ENCODE peak calls at places on chromosomes 11 and 22, in nine cellular contexts. One of them, this sample, is unnamed.

GRCh38 chr22:43707650-43708049 is 104.5 kb downstream of the EFCAB6 start:
- DNase-seq in endodermal cell: no peak
- DNase-seq in CD8-positive, alpha-beta T cell: no peak
- DNase-seq in stimulated activated CD4-positive, alpha-beta T cell treated with anti-CD3 and anti-CD28 coated beads, Interleukin-1b, Interleukin-23, amount 100 ng/mL, for 1 hour: no peak
- DNase-seq in activated CD8-positive, alpha-beta memory T cell treated with anti-CD3 and anti-CD28 coated beads, Interleukin-2, amount 50 U/mL, for 48 hours: no peak
- DNase-seq in stomach: no peak
- DNase-seq in nucleus accumbens: no peak
- DNase-seq in fibroblast of pulmonary artery: peak
- DNase-seq in right cardiac atrium: no peak
- DNase-seq in this sample: no peak

GRCh38 chr11:115324569-115325432 is 179.4 kb downstream of the CADM1 start:
- DNase-seq in endodermal cell: peak
- DNase-seq in CD8-positive, alpha-beta T cell: peak
- DNase-seq in stimulated activated CD4-positive, alpha-beta T cell treated with anti-CD3 and anti-CD28 coated beads, Interleukin-1b, Interleukin-23, amount 100 ng/mL, for 1 hour: no peak
- DNase-seq in activated CD8-positive, alpha-beta memory T cell treated with anti-CD3 and anti-CD28 coated beads, Interleukin-2, amount 50 U/mL, for 48 hours: no peak
- DNase-seq in stomach: peak
- DNase-seq in nucleus accumbens: no peak
- DNase-seq in fibroblast of pulmonary artery: peak
- DNase-seq in right cardiac atrium: no peak
- DNase-seq in this sample: peak

GRCh38 chr22:17847360-17848078 is 73.2 kb upstream of the BID start:
- DNase-seq in endodermal cell: peak
- DNase-seq in CD8-positive, alpha-beta T cell: no peak
- DNase-seq in stimulated activated CD4-positive, alpha-beta T cell treated with anti-CD3 and anti-CD28 coated beads, Interleukin-1b, Interleukin-23, amount 100 ng/mL, for 1 hour: no peak
- DNase-seq in activated CD8-positive, alpha-beta memory T cell treated with anti-CD3 and anti-CD28 coated beads, Interleukin-2, amount 50 U/mL, for 48 hours: no peak
- DNase-seq in stomach: no peak
- DNase-seq in nucleus accumbens: no peak
- DNase-seq in fibroblast of pulmonary artery: no peak
- DNase-seq in right cardiac atrium: no peak
- DNase-seq in this sample: no peak

GRCh38 chr22:17719911-17720310 is 54.4 kb downstream of the BID start:
- DNase-seq in endodermal cell: no peak
- DNase-seq in CD8-positive, alpha-beta T cell: no peak
- DNase-seq in stimulated activated CD4-positive, alpha-beta T cell treated with anti-CD3 and anti-CD28 coated beads, Interleukin-1b, Interleukin-23, amount 100 ng/mL, for 1 hour: no peak
- DNase-seq in activated CD8-positive, alpha-beta memory T cell treated with anti-CD3 and anti-CD28 coated beads, Interleukin-2, amount 50 U/mL, for 48 hours: no peak
- DNase-seq in stomach: no peak
- DNase-seq in nucleus accumbens: no peak
- DNase-seq in fibroblast of pulmonary artery: no peak
- DNase-seq in right cardiac atrium: no peak
- DNase-seq in this sample: no peak

GRCh38 chr11:118533769-118534729 is 3.1 kb downstream of the TMEM25 start:
- DNase-seq in endodermal cell: no peak
- DNase-seq in CD8-positive, alpha-beta T cell: no peak
- DNase-seq in stimulated activated CD4-positive, alpha-beta T cell treated with anti-CD3 and anti-CD28 coated beads, Interleukin-1b, Interleukin-23, amount 100 ng/mL, for 1 hour: no peak
- DNase-seq in activated CD8-positive, alpha-beta memory T cell treated with anti-CD3 and anti-CD28 coated beads, Interleukin-2, amount 50 U/mL, for 48 hours: no peak
- DNase-seq in stomach: no peak
- DNase-seq in nucleus accumbens: no peak
- DNase-seq in fibroblast of pulmonary artery: no peak
- DNase-seq in right cardiac atrium: no peak
- DNase-seq in this sample: no peak

GRCh38 chr22:49417326-49417725 is 410.3 kb downstream of the BRD1 start:
- DNase-seq in endodermal cell: no peak
- DNase-seq in CD8-positive, alpha-beta T cell: no peak
- DNase-seq in stimulated activated CD4-positive, alpha-beta T cell treated with anti-CD3 and anti-CD28 coated beads, Interleukin-1b, Interleukin-23, amount 100 ng/mL, for 1 hour: no peak
- DNase-seq in activated CD8-positive, alpha-beta memory T cell treated with anti-CD3 and anti-CD28 coated beads, Interleukin-2, amount 50 U/mL, for 48 hours: no peak
- DNase-seq in stomach: no peak
- DNase-seq in nucleus accumbens: no peak
- DNase-seq in fibroblast of pulmonary artery: no peak
- DNase-seq in right cardiac atrium: no peak
- DNase-seq in this sample: no peak

GRCh38 chr22:35314161-35314942 is 14.7 kb downstream of the TOM1 start:
- DNase-seq in endodermal cell: peak
- DNase-seq in CD8-positive, alpha-beta T cell: no peak
- DNase-seq in stimulated activated CD4-positive, alpha-beta T cell treated with anti-CD3 and anti-CD28 coated beads, Interleukin-1b, Interleukin-23, amount 100 ng/mL, for 1 hour: no peak
- DNase-seq in activated CD8-positive, alpha-beta memory T cell treated with anti-CD3 and anti-CD28 coated beads, Interleukin-2, amount 50 U/mL, for 48 hours: no peak
- DNase-seq in stomach: no peak
- DNase-seq in nucleus accumbens: no peak
- DNase-seq in fibroblast of pulmonary artery: no peak
- DNase-seq in right cardiac atrium: no peak
- DNase-seq in this sample: no peak

GRCh38 chr22:44325718-44326548 is 13.2 kb upstream of the SHISAL1 start:
- DNase-seq in endodermal cell: no peak
- DNase-seq in CD8-positive, alpha-beta T cell: no peak
- DNase-seq in stimulated activated CD4-positive, alpha-beta T cell treated with anti-CD3 and anti-CD28 coated beads, Interleukin-1b, Interleukin-23, amount 100 ng/mL, for 1 hour: no peak
- DNase-seq in activated CD8-positive, alpha-beta memory T cell treated with anti-CD3 and anti-CD28 coated beads, Interleukin-2, amount 50 U/mL, for 48 hours: no peak
- DNase-seq in stomach: no peak
- DNase-seq in nucleus accumbens: no peak
- DNase-seq in fibroblast of pulmonary artery: peak
- DNase-seq in right cardiac atrium: no peak
- DNase-seq in this sample: no peak

GRCh38 chr11:69832561-69833413 is 13.6 kb upstream of the FGF3 start:
- DNase-seq in endodermal cell: peak
- DNase-seq in CD8-positive, alpha-beta T cell: no peak
- DNase-seq in stimulated activated CD4-positive, alpha-beta T cell treated with anti-CD3 and anti-CD28 coated beads, Interleukin-1b, Interleukin-23, amount 100 ng/mL, for 1 hour: no peak
- DNase-seq in activated CD8-positive, alpha-beta memory T cell treated with anti-CD3 and anti-CD28 coated beads, Interleukin-2, amount 50 U/mL, for 48 hours: peak
- DNase-seq in stomach: no peak
- DNase-seq in nucleus accumbens: no peak
- DNase-seq in fibroblast of pulmonary artery: no peak
- DNase-seq in right cardiac atrium: no peak
- DNase-seq in this sample: no peak

GRCh38 chr11:44003736-44004451 is 43.9 kb upstream of the ACCSL start:
- DNase-seq in endodermal cell: no peak
- DNase-seq in CD8-positive, alpha-beta T cell: no peak
- DNase-seq in stimulated activated CD4-positive, alpha-beta T cell treated with anti-CD3 and anti-CD28 coated beads, Interleukin-1b, Interleukin-23, amount 100 ng/mL, for 1 hour: no peak
- DNase-seq in activated CD8-positive, alpha-beta memory T cell treated with anti-CD3 and anti-CD28 coated beads, Interleukin-2, amount 50 U/mL, for 48 hours: peak
- DNase-seq in stomach: peak
- DNase-seq in nucleus accumbens: no peak
- DNase-seq in fibroblast of pulmonary artery: no peak
- DNase-seq in right cardiac atrium: no peak
- DNase-seq in this sample: no peak

GRCh38 chr11:67632175-67632981 is 2.6 kb upstream of the NUDT8 start:
- DNase-seq in endodermal cell: peak
- DNase-seq in CD8-positive, alpha-beta T cell: no peak
- DNase-seq in stimulated activated CD4-positive, alpha-beta T cell treated with anti-CD3 and anti-CD28 coated beads, Interleukin-1b, Interleukin-23, amount 100 ng/mL, for 1 hour: no peak
- DNase-seq in activated CD8-positive, alpha-beta memory T cell treated with anti-CD3 and anti-CD28 coated beads, Interleukin-2, amount 50 U/mL, for 48 hours: no peak
- DNase-seq in stomach: peak
- DNase-seq in nucleus accumbens: no peak
- DNase-seq in fibroblast of pulmonary artery: no peak
- DNase-seq in right cardiac atrium: peak
- DNase-seq in this sample: no peak

GRCh38 chr11:67279589-67280340 is 9.3 kb upstream of the ANKRD13D start:
- DNase-seq in endodermal cell: no peak
- DNase-seq in CD8-positive, alpha-beta T cell: no peak
- DNase-seq in stimulated activated CD4-positive, alpha-beta T cell treated with anti-CD3 and anti-CD28 coated beads, Interleukin-1b, Interleukin-23, amount 100 ng/mL, for 1 hour: no peak
- DNase-seq in activated CD8-positive, alpha-beta memory T cell treated with anti-CD3 and anti-CD28 coated beads, Interleukin-2, amount 50 U/mL, for 48 hours: no peak
- DNase-seq in stomach: no peak
- DNase-seq in nucleus accumbens: no peak
- DNase-seq in fibroblast of pulmonary artery: no peak
- DNase-seq in right cardiac atrium: peak
- DNase-seq in this sample: no peak

GRCh38 chr22:39715778-39716495 is 145.4 kb downstream of the CACNA1I start:
- DNase-seq in endodermal cell: no peak
- DNase-seq in CD8-positive, alpha-beta T cell: no peak
- DNase-seq in stimulated activated CD4-positive, alpha-beta T cell treated with anti-CD3 and anti-CD28 coated beads, Interleukin-1b, Interleukin-23, amount 100 ng/mL, for 1 hour: no peak
- DNase-seq in activated CD8-positive, alpha-beta memory T cell treated with anti-CD3 and anti-CD28 coated beads, Interleukin-2, amount 50 U/mL, for 48 hours: no peak
- DNase-seq in stomach: no peak
- DNase-seq in nucleus accumbens: no peak
- DNase-seq in fibroblast of pulmonary artery: no peak
- DNase-seq in right cardiac atrium: no peak
- DNase-seq in this sample: no peak

GRCh38 chr22:31947296-31947695 is 3.0 kb downstream of the YWHAH start:
- DNase-seq in endodermal cell: no peak
- DNase-seq in CD8-positive, alpha-beta T cell: peak
- DNase-seq in stimulated activated CD4-positive, alpha-beta T cell treated with anti-CD3 and anti-CD28 coated beads, Interleukin-1b, Interleukin-23, amount 100 ng/mL, for 1 hour: no peak
- DNase-seq in activated CD8-positive, alpha-beta memory T cell treated with anti-CD3 and anti-CD28 coated beads, Interleukin-2, amount 50 U/mL, for 48 hours: no peak
- DNase-seq in stomach: no peak
- DNase-seq in nucleus accumbens: no peak
- DNase-seq in fibroblast of pulmonary artery: peak
- DNase-seq in right cardiac atrium: no peak
- DNase-seq in this sample: no peak

GRCh38 chr11:17479284-17480214 is 2.9 kb upstream of the ABCC8 start:
- DNase-seq in endodermal cell: peak
- DNase-seq in CD8-positive, alpha-beta T cell: no peak
- DNase-seq in stimulated activated CD4-positive, alpha-beta T cell treated with anti-CD3 and anti-CD28 coated beads, Interleukin-1b, Interleukin-23, amount 100 ng/mL, for 1 hour: no peak
- DNase-seq in activated CD8-positive, alpha-beta memory T cell treated with anti-CD3 and anti-CD28 coated beads, Interleukin-2, amount 50 U/mL, for 48 hours: no peak
- DNase-seq in stomach: peak
- DNase-seq in nucleus accumbens: no peak
- DNase-seq in fibroblast of pulmonary artery: peak
- DNase-seq in right cardiac atrium: peak
- DNase-seq in this sample: no peak

GRCh38 chr11:75169101-75169885 is 18.4 kb downstream of the SLCO2B1 start:
- DNase-seq in endodermal cell: no peak
- DNase-seq in CD8-positive, alpha-beta T cell: no peak
- DNase-seq in stimulated activated CD4-positive, alpha-beta T cell treated with anti-CD3 and anti-CD28 coated beads, Interleukin-1b, Interleukin-23, amount 100 ng/mL, for 1 hour: no peak
- DNase-seq in activated CD8-positive, alpha-beta memory T cell treated with anti-CD3 and anti-CD28 coated beads, Interleukin-2, amount 50 U/mL, for 48 hours: no peak
- DNase-seq in stomach: no peak
- DNase-seq in nucleus accumbens: no peak
- DNase-seq in fibroblast of pulmonary artery: no peak
- DNase-seq in right cardiac atrium: no peak
- DNase-seq in this sample: no peak

GRCh38 chr22:28793976-28794584 is 6.3 kb downstream of the XBP1 start:
- DNase-seq in endodermal cell: no peak
- DNase-seq in CD8-positive, alpha-beta T cell: no peak
- DNase-seq in stimulated activated CD4-positive, alpha-beta T cell treated with anti-CD3 and anti-CD28 coated beads, Interleukin-1b, Interleukin-23, amount 100 ng/mL, for 1 hour: no peak
- DNase-seq in activated CD8-positive, alpha-beta memory T cell treated with anti-CD3 and anti-CD28 coated beads, Interleukin-2, amount 50 U/mL, for 48 hours: no peak
- DNase-seq in stomach: no peak
- DNase-seq in nucleus accumbens: no peak
- DNase-seq in fibroblast of pulmonary artery: no peak
- DNase-seq in right cardiac atrium: no peak
- DNase-seq in this sample: no peak

GRCh38 chr11:35943294-35943693 is 568 bp upstream of the LDLRAD3 start:
- DNase-seq in endodermal cell: no peak
- DNase-seq in CD8-positive, alpha-beta T cell: no peak
- DNase-seq in stimulated activated CD4-positive, alpha-beta T cell treated with anti-CD3 and anti-CD28 coated beads, Interleukin-1b, Interleukin-23, amount 100 ng/mL, for 1 hour: no peak
- DNase-seq in activated CD8-positive, alpha-beta memory T cell treated with anti-CD3 and anti-CD28 coated beads, Interleukin-2, amount 50 U/mL, for 48 hours: no peak
- DNase-seq in stomach: no peak
- DNase-seq in nucleus accumbens: no peak
- DNase-seq in fibroblast of pulmonary artery: no peak
- DNase-seq in right cardiac atrium: no peak
- DNase-seq in this sample: no peak

GRCh38 chr11:35390737-35391682 is 28.3 kb downstream of the SLC1A2 start:
- DNase-seq in endodermal cell: no peak
- DNase-seq in CD8-positive, alpha-beta T cell: no peak
- DNase-seq in stimulated activated CD4-positive, alpha-beta T cell treated with anti-CD3 and anti-CD28 coated beads, Interleukin-1b, Interleukin-23, amount 100 ng/mL, for 1 hour: no peak
- DNase-seq in activated CD8-positive, alpha-beta memory T cell treated with anti-CD3 and anti-CD28 coated beads, Interleukin-2, amount 50 U/mL, for 48 hours: peak
- DNase-seq in stomach: peak
- DNase-seq in nucleus accumbens: no peak
- DNase-seq in fibroblast of pulmonary artery: peak
- DNase-seq in right cardiac atrium: no peak
- DNase-seq in this sample: no peak

GRCh38 chr22:27419473-27419872 is 382.1 kb downstream of the MN1 start:
- DNase-seq in endodermal cell: no peak
- DNase-seq in CD8-positive, alpha-beta T cell: no peak
- DNase-seq in stimulated activated CD4-positive, alpha-beta T cell treated with anti-CD3 and anti-CD28 coated beads, Interleukin-1b, Interleukin-23, amount 100 ng/mL, for 1 hour: no peak
- DNase-seq in activated CD8-positive, alpha-beta memory T cell treated with anti-CD3 and anti-CD28 coated beads, Interleukin-2, amount 50 U/mL, for 48 hours: no peak
- DNase-seq in stomach: no peak
- DNase-seq in nucleus accumbens: no peak
- DNase-seq in fibroblast of pulmonary artery: peak
- DNase-seq in right cardiac atrium: no peak
- DNase-seq in this sample: no peak

GRCh38 chr11:96235725-96236124 is 107.3 kb downstream of the MAML2 start:
- DNase-seq in endodermal cell: no peak
- DNase-seq in CD8-positive, alpha-beta T cell: no peak
- DNase-seq in stimulated activated CD4-positive, alpha-beta T cell treated with anti-CD3 and anti-CD28 coated beads, Interleukin-1b, Interleukin-23, amount 100 ng/mL, for 1 hour: no peak
- DNase-seq in activated CD8-positive, alpha-beta memory T cell treated with anti-CD3 and anti-CD28 coated beads, Interleukin-2, amount 50 U/mL, for 48 hours: peak
- DNase-seq in stomach: no peak
- DNase-seq in nucleus accumbens: no peak
- DNase-seq in fibroblast of pulmonary artery: no peak
- DNase-seq in right cardiac atrium: no peak
- DNase-seq in this sample: no peak

GRCh38 chr11:64606796-64607380 is 15.9 kb downstream of the SLC22A12 start:
- DNase-seq in endodermal cell: no peak
- DNase-seq in CD8-positive, alpha-beta T cell: no peak
- DNase-seq in stimulated activated CD4-positive, alpha-beta T cell treated with anti-CD3 and anti-CD28 coated beads, Interleukin-1b, Interleukin-23, amount 100 ng/mL, for 1 hour: no peak
- DNase-seq in activated CD8-positive, alpha-beta memory T cell treated with anti-CD3 and anti-CD28 coated beads, Interleukin-2, amount 50 U/mL, for 48 hours: no peak
- DNase-seq in stomach: no peak
- DNase-seq in nucleus accumbens: no peak
- DNase-seq in fibroblast of pulmonary artery: no peak
- DNase-seq in right cardiac atrium: no peak
- DNase-seq in this sample: no peak

GRCh38 chr11:79412761-79413160 is 28.1 kb downstream of the TENM4 start:
- DNase-seq in endodermal cell: no peak
- DNase-seq in CD8-positive, alpha-beta T cell: no peak
- DNase-seq in stimulated activated CD4-positive, alpha-beta T cell treated with anti-CD3 and anti-CD28 coated beads, Interleukin-1b, Interleukin-23, amount 100 ng/mL, for 1 hour: no peak
- DNase-seq in activated CD8-positive, alpha-beta memory T cell treated with anti-CD3 and anti-CD28 coated beads, Interleukin-2, amount 50 U/mL, for 48 hours: no peak
- DNase-seq in stomach: no peak
- DNase-seq in nucleus accumbens: no peak
- DNase-seq in fibroblast of pulmonary artery: no peak
- DNase-seq in right cardiac atrium: no peak
- DNase-seq in this sample: no peak

GRCh38 chr22:20173720-20174119 is 22.9 kb upstream of the CCDC188 start:
- DNase-seq in endodermal cell: no peak
- DNase-seq in CD8-positive, alpha-beta T cell: no peak
- DNase-seq in stimulated activated CD4-positive, alpha-beta T cell treated with anti-CD3 and anti-CD28 coated beads, Interleukin-1b, Interleukin-23, amount 100 ng/mL, for 1 hour: no peak
- DNase-seq in activated CD8-positive, alpha-beta memory T cell treated with anti-CD3 and anti-CD28 coated beads, Interleukin-2, amount 50 U/mL, for 48 hours: no peak
- DNase-seq in stomach: no peak
- DNase-seq in nucleus accumbens: no peak
- DNase-seq in fibroblast of pulmonary artery: no peak
- DNase-seq in right cardiac atrium: no peak
- DNase-seq in this sample: no peak

GRCh38 chr11:115207166-115207591 is 297.0 kb downstream of the CADM1 start:
- DNase-seq in endodermal cell: no peak
- DNase-seq in CD8-positive, alpha-beta T cell: no peak
- DNase-seq in stimulated activated CD4-positive, alpha-beta T cell treated with anti-CD3 and anti-CD28 coated beads, Interleukin-1b, Interleukin-23, amount 100 ng/mL, for 1 hour: no peak
- DNase-seq in activated CD8-positive, alpha-beta memory T cell treated with anti-CD3 and anti-CD28 coated beads, Interleukin-2, amount 50 U/mL, for 48 hours: no peak
- DNase-seq in stomach: no peak
- DNase-seq in nucleus accumbens: no peak
- DNase-seq in fibroblast of pulmonary artery: no peak
- DNase-seq in right cardiac atrium: no peak
- DNase-seq in this sample: no peak

GRCh38 chr11:78432956-78433355 is 15.3 kb upstream of the GAB2 start:
- DNase-seq in endodermal cell: no peak
- DNase-seq in CD8-positive, alpha-beta T cell: no peak
- DNase-seq in stimulated activated CD4-positive, alpha-beta T cell treated with anti-CD3 and anti-CD28 coated beads, Interleukin-1b, Interleukin-23, amount 100 ng/mL, for 1 hour: no peak
- DNase-seq in activated CD8-positive, alpha-beta memory T cell treated with anti-CD3 and anti-CD28 coated beads, Interleukin-2, amount 50 U/mL, for 48 hours: no peak
- DNase-seq in stomach: no peak
- DNase-seq in nucleus accumbens: no peak
- DNase-seq in fibroblast of pulmonary artery: no peak
- DNase-seq in right cardiac atrium: no peak
- DNase-seq in this sample: no peak

GRCh38 chr11:47186076-47186936 is at the start of gene PACSIN3:
- DNase-seq in endodermal cell: peak
- DNase-seq in CD8-positive, alpha-beta T cell: peak
- DNase-seq in stimulated activated CD4-positive, alpha-beta T cell treated with anti-CD3 and anti-CD28 coated beads, Interleukin-1b, Interleukin-23, amount 100 ng/mL, for 1 hour: no peak
- DNase-seq in activated CD8-positive, alpha-beta memory T cell treated with anti-CD3 and anti-CD28 coated beads, Interleukin-2, amount 50 U/mL, for 48 hours: peak
- DNase-seq in stomach: peak
- DNase-seq in nucleus accumbens: no peak
- DNase-seq in fibroblast of pulmonary artery: peak
- DNase-seq in right cardiac atrium: peak
- DNase-seq in this sample: no peak

GRCh38 chr11:117823941-117824420 is 563 bp downstream of the FXYD2 start:
- DNase-seq in endodermal cell: peak
- DNase-seq in CD8-positive, alpha-beta T cell: peak
- DNase-seq in stimulated activated CD4-positive, alpha-beta T cell treated with anti-CD3 and anti-CD28 coated beads, Interleukin-1b, Interleukin-23, amount 100 ng/mL, for 1 hour: no peak
- DNase-seq in activated CD8-positive, alpha-beta memory T cell treated with anti-CD3 and anti-CD28 coated beads, Interleukin-2, amount 50 U/mL, for 48 hours: peak
- DNase-seq in stomach: no peak
- DNase-seq in nucleus accumbens: no peak
- DNase-seq in fibroblast of pulmonary artery: peak
- DNase-seq in right cardiac atrium: peak
- DNase-seq in this sample: no peak

GRCh38 chr22:45149671-45150070 is 14.1 kb upstream of the NUP50 start:
- DNase-seq in endodermal cell: no peak
- DNase-seq in CD8-positive, alpha-beta T cell: no peak
- DNase-seq in stimulated activated CD4-positive, alpha-beta T cell treated with anti-CD3 and anti-CD28 coated beads, Interleukin-1b, Interleukin-23, amount 100 ng/mL, for 1 hour: no peak
- DNase-seq in activated CD8-positive, alpha-beta memory T cell treated with anti-CD3 and anti-CD28 coated beads, Interleukin-2, amount 50 U/mL, for 48 hours: no peak
- DNase-seq in stomach: no peak
- DNase-seq in nucleus accumbens: no peak
- DNase-seq in fibroblast of pulmonary artery: no peak
- DNase-seq in right cardiac atrium: no peak
- DNase-seq in this sample: no peak

GRCh38 chr11:104661901-104662300 is 236.4 kb downstream of the CASP12 start:
- DNase-seq in endodermal cell: no peak
- DNase-seq in CD8-positive, alpha-beta T cell: no peak
- DNase-seq in stimulated activated CD4-positive, alpha-beta T cell treated with anti-CD3 and anti-CD28 coated beads, Interleukin-1b, Interleukin-23, amount 100 ng/mL, for 1 hour: no peak
- DNase-seq in activated CD8-positive, alpha-beta memory T cell treated with anti-CD3 and anti-CD28 coated beads, Interleukin-2, amount 50 U/mL, for 48 hours: no peak
- DNase-seq in stomach: no peak
- DNase-seq in nucleus accumbens: no peak
- DNase-seq in fibroblast of pulmonary artery: no peak
- DNase-seq in right cardiac atrium: no peak
- DNase-seq in this sample: no peak

GRCh38 chr11:128456566-128457268 is 130.6 kb downstream of the ETS1 start:
- DNase-seq in endodermal cell: no peak
- DNase-seq in CD8-positive, alpha-beta T cell: no peak
- DNase-seq in stimulated activated CD4-positive, alpha-beta T cell treated with anti-CD3 and anti-CD28 coated beads, Interleukin-1b, Interleukin-23, amount 100 ng/mL, for 1 hour: no peak
- DNase-seq in activated CD8-positive, alpha-beta memory T cell treated with anti-CD3 and anti-CD28 coated beads, Interleukin-2, amount 50 U/mL, for 48 hours: no peak
- DNase-seq in stomach: no peak
- DNase-seq in nucleus accumbens: no peak
- DNase-seq in fibroblast of pulmonary artery: no peak
- DNase-seq in right cardiac atrium: no peak
- DNase-seq in this sample: no peak